ENCODE peak calls at places on chromosomes 7 and 10, in nine cellular contexts. One of them, this sample, is unnamed.

GRCh38 chr10:128661404-128662197 is 535.4 kb upstream of the MKI67 start:
- DNase-seq in cardiac fibroblast: no peak
- DNase-seq in coronary artery: no peak
- DNase-seq in aorta: no peak
- DNase-seq in HS-5: no peak
- DNase-seq in posterior vena cava: no peak
- DNase-seq in RCC 7860: no peak
- DNase-seq in caudate nucleus: no peak
- DNase-seq in progenitor cell of endocrine pancreas: no peak
- DNase-seq in this sample: no peak

GRCh38 chr10:70921285-70921684 is 32.9 kb upstream of the PCBD1 start:
- DNase-seq in caudate nucleus: no peak
- DNase-seq in coronary artery: no peak
- DNase-seq in cardiac fibroblast: no peak
- DNase-seq in aorta: no peak
- DNase-seq in RCC 7860: no peak
- DNase-seq in posterior vena cava: no peak
- DNase-seq in HS-5: no peak
- DNase-seq in progenitor cell of endocrine pancreas: no peak
- DNase-seq in this sample: no peak

GRCh38 chr10:108901766-108902365 is 1021.4 kb downstream of the XPNPEP1 start:
- DNase-seq in coronary artery: no peak
- DNase-seq in caudate nucleus: no peak
- DNase-seq in posterior vena cava: no peak
- DNase-seq in cardiac fibroblast: no peak
- DNase-seq in aorta: no peak
- DNase-seq in HS-5: no peak
- DNase-seq in progenitor cell of endocrine pancreas: no peak
- DNase-seq in RCC 7860: no peak
- DNase-seq in this sample: no peak

GRCh38 chr10:10831085-10831484 is 186.6 kb upstream of the CELF2 start:
- DNase-seq in cardiac fibroblast: peak
- DNase-seq in coronary artery: peak
- DNase-seq in caudate nucleus: no peak
- DNase-seq in progenitor cell of endocrine pancreas: no peak
- DNase-seq in HS-5: peak
- DNase-seq in posterior vena cava: peak
- DNase-seq in aorta: peak
- DNase-seq in RCC 7860: peak
- DNase-seq in this sample: peak

GRCh38 chr7:69880848-69881247 is 282.6 kb downstream of the AUTS2 start:
- DNase-seq in RCC 7860: no peak
- DNase-seq in HS-5: no peak
- DNase-seq in caudate nucleus: no peak
- DNase-seq in cardiac fibroblast: no peak
- DNase-seq in posterior vena cava: no peak
- DNase-seq in progenitor cell of endocrine pancreas: no peak
- DNase-seq in aorta: no peak
- DNase-seq in coronary artery: no peak
- DNase-seq in this sample: no peak

GRCh38 chr7:135232720-135233119 is 918 bp upstream of the STRA8 start:
- DNase-seq in HS-5: no peak
- DNase-seq in aorta: no peak
- DNase-seq in caudate nucleus: no peak
- DNase-seq in cardiac fibroblast: no peak
- DNase-seq in progenitor cell of endocrine pancreas: no peak
- DNase-seq in RCC 7860: no peak
- DNase-seq in posterior vena cava: no peak
- DNase-seq in coronary artery: no peak
- DNase-seq in this sample: peak

GRCh38 chr10:63217120-63217605 is 84.0 kb downstream of the NRBF2 start:
- DNase-seq in HS-5: no peak
- DNase-seq in caudate nucleus: no peak
- DNase-seq in coronary artery: no peak
- DNase-seq in aorta: no peak
- DNase-seq in cardiac fibroblast: peak
- DNase-seq in posterior vena cava: no peak
- DNase-seq in RCC 7860: peak
- DNase-seq in progenitor cell of endocrine pancreas: no peak
- DNase-seq in this sample: peak

GRCh38 chr7:77460057-77460486 is 43.9 kb upstream of the GSAP start:
- DNase-seq in aorta: no peak
- DNase-seq in HS-5: no peak
- DNase-seq in posterior vena cava: no peak
- DNase-seq in caudate nucleus: no peak
- DNase-seq in cardiac fibroblast: no peak
- DNase-seq in RCC 7860: no peak
- DNase-seq in progenitor cell of endocrine pancreas: no peak
- DNase-seq in coronary artery: no peak
- DNase-seq in this sample: no peak

GRCh38 chr10:67818323-67818722 is 19.7 kb downstream of the DNAJC12 start:
- DNase-seq in HS-5: no peak
- DNase-seq in posterior vena cava: no peak
- DNase-seq in caudate nucleus: no peak
- DNase-seq in progenitor cell of endocrine pancreas: no peak
- DNase-seq in RCC 7860: peak
- DNase-seq in coronary artery: no peak
- DNase-seq in aorta: no peak
- DNase-seq in cardiac fibroblast: peak
- DNase-seq in this sample: peak

GRCh38 chr10:21075880-21076279 is 178.8 kb upstream of the NEBL start:
- DNase-seq in HS-5: no peak
- DNase-seq in posterior vena cava: no peak
- DNase-seq in aorta: no peak
- DNase-seq in progenitor cell of endocrine pancreas: no peak
- DNase-seq in cardiac fibroblast: no peak
- DNase-seq in coronary artery: no peak
- DNase-seq in RCC 7860: no peak
- DNase-seq in caudate nucleus: no peak
- DNase-seq in this sample: no peak